ENCODE peak calls at places on chromosomes 3 and 15, in eight cellular contexts. J, R, I, N, L, Y, H and Z are unnamed samples.

GRCh38 chr3:39205131-39205530 is 12.7 kb upstream of the XIRP1 start:
- DNase-seq in R (no peak), Y (no peak), N (no peak), J (no peak), H (no peak), I (no peak), L (no peak), Z (no peak)

GRCh38 chr3:156817931-156818765 is 8.0 kb upstream of the LEKR1 start:
- DNase-seq in I (no peak), N (no peak), Y (no peak), L (no peak), J (no peak), R (no peak), H (no peak), Z (no peak)

GRCh38 chr3:31903686-31904431 is 77.2 kb downstream of the OSBPL10 start:
- DNase-seq in N (no peak), Y (no peak), H (no peak), L (no peak), J (no peak), R (no peak), I (no peak), Z (no peak)

GRCh38 chr3:133799794-133800585 is 5.6 kb upstream of the SRPRB start:
- DNase-seq in Y (peak), R (peak), N (no peak), L (no peak), J (no peak), H (no peak), I (no peak), Z (peak)

GRCh38 chr3:42277676-42278075 is 11.7 kb upstream of the CCK start:
- DNase-seq in L (no peak), I (no peak), N (no peak), J (no peak), R (no peak), H (no peak), Y (no peak), Z (no peak)

GRCh38 chr3:4588410-4588809 is 95.3 kb downstream of the ITPR1 start:
- DNase-seq in H (no peak), J (no peak), N (peak), L (no peak), I (no peak), R (peak), Y (peak), Z (no peak)

GRCh38 chr3:171436380-171436779 is 23.8 kb downstream of the TNIK start:
- DNase-seq in J (no peak), I (no peak), L (no peak), N (no peak), H (no peak), Y (no peak), R (no peak), Z (no peak)

GRCh38 chr3:32991781-32992180 is 40.3 kb downstream of the CCR4 start:
- DNase-seq in H (no peak), R (no peak), Y (no peak), N (no peak), L (no peak), I (no peak), J (no peak), Z (no peak)

GRCh38 chr3:67362686-67363085 is 291.7 kb downstream of the SUCLG2 start:
- DNase-seq in J (no peak), Y (peak), I (no peak), N (no peak), H (no peak), R (no peak), L (no peak), Z (peak)

GRCh38 chr15:33226559-33227181 is 32.2 kb upstream of the FMN1 start:
- DNase-seq in H (peak), I (peak), Y (peak), N (no peak), R (peak), L (peak), J (no peak), Z (no peak)

GRCh38 chr3:113712129-113712528 is 15.7 kb upstream of the USF3 start:
- DNase-seq in H (no peak), L (no peak), Y (no peak), N (no peak), J (no peak), R (peak), I (no peak), Z (no peak)

GRCh38 chr3:163490119-163490518 is 1588.2 kb downstream of the SI start:
- DNase-seq in N (no peak), L (peak), J (no peak), R (peak), I (peak), Y (peak), H (no peak), Z (peak)

GRCh38 chr3:21517184-21517583 is 233.8 kb downstream of the ZNF385D start:
- DNase-seq in H (no peak), I (no peak), L (no peak), J (no peak), Y (no peak), N (no peak), R (no peak), Z (no peak)

GRCh38 chr15:28955160-28955502 is 69.4 kb downstream of the APBA2 start:
- DNase-seq in N (peak), H (peak), R (peak), L (no peak), J (no peak), Y (peak), I (peak), Z (no peak)

GRCh38 chr15:67186688-67187087 is 67.8 kb downstream of the AAGAB start:
- DNase-seq in H (no peak), Y (no peak), N (no peak), L (no peak), R (no peak), I (no peak), J (no peak), Z (no peak)

GRCh38 chr3:70264122-70264780 is 48.2 kb downstream of the MDFIC2 start:
- DNase-seq in L (no peak), N (no peak), Y (peak), J (no peak), I (no peak), H (no peak), R (peak), Z (no peak)

GRCh38 chr3:140629351-140630137 is 48.3 kb upstream of the TRIM42 start:
- DNase-seq in Y (peak), H (no peak), N (peak), L (no peak), I (no peak), R (peak), J (no peak), Z (no peak)

GRCh38 chr15:80945605-80946004 is 44.0 kb downstream of the MESD start:
- DNase-seq in I (no peak), R (no peak), J (no peak), Y (no peak), L (no peak), N (no peak), H (no peak), Z (no peak)

GRCh38 chr3:159158213-159158612 is 356.4 kb downstream of the MFSD1 start:
- DNase-seq in R (peak), J (no peak), I (peak), N (no peak), H (no peak), L (no peak), Y (peak), Z (no peak)